ENCODE peak calls at places on chromosomes 3 and 15, in seven cellular contexts. N is activated CD4-positive, alpha-beta memory T cell treated with anti-CD3 and anti-CD28 coated beads for 36 hours; L is amniotic epithelial cell; C is RCC 7860; F is activated naive CD4-positive, alpha-beta T cell treated with Interleukin-2 at 50 U/mL for 16 hours; A is NCI-H69; B is NCI-H1105. O is an unnamed sample.

GRCh38 chr3:49351521-49352011 is 6.6 kb downstream of the GPX1 start:
- DNase-seq in F (no peak), N (no peak), B (no peak), A (no peak), L (peak), C (peak), O (peak)

GRCh38 chr3:8266679-8267267 is 234.8 kb upstream of the LMCD1 start:
- DNase-seq in C (no peak), F (no peak), N (no peak), L (no peak), A (no peak), B (no peak), O (no peak)

GRCh38 chr15:40441736-40442531 is 1.2 kb downstream of the BAHD1 start:
- DNase-seq in B (no peak), C (no peak), A (peak), L (no peak), N (peak), F (peak), O (no peak)

GRCh38 chr15:73617310-73617709 is 15.9 kb downstream of the NPTN start:
- DNase-seq in L (peak), N (no peak), B (no peak), C (no peak), A (no peak), F (no peak), O (no peak)

GRCh38 chr3:121985841-121986240 is 36.2 kb downstream of the ILDR1 start:
- DNase-seq in L (no peak), A (no peak), B (no peak), N (no peak), F (no peak), C (no peak), O (no peak)

GRCh38 chr15:61517776-61518175 is 288.7 kb upstream of the RORA start:
- DNase-seq in A (no peak), N (no peak), B (no peak), C (no peak), F (no peak), L (no peak), O (no peak)

GRCh38 chr3:2511356-2511755 is 412.7 kb downstream of the CNTN4 start:
- DNase-seq in C (no peak), A (peak), B (peak), F (no peak), L (no peak), N (no peak), O (no peak)

GRCh38 chr3:171417813-171418212 is 42.4 kb downstream of the TNIK start:
- DNase-seq in B (no peak), F (no peak), N (no peak), L (peak), A (no peak), C (peak), O (peak)

GRCh38 chr3:119314821-119315220 is 20.6 kb downstream of the ARHGAP31 start:
- DNase-seq in N (no peak), A (no peak), F (no peak), B (no peak), C (no peak), L (no peak), O (no peak)